ENCODE peak calls at places on chromosomes 2 and 18, in six cellular contexts. K, I, N, H, Y and A are unnamed samples.

GRCh38 chr2:80086831-80087230 is 217.7 kb downstream of the LRRTM1 start:
- DNase-seq in K (peak; percentile 8), I (no peak), N (peak; percentile 81), H (no peak), Y (no peak), A (no peak)

GRCh38 chr2:54370405-54371104 is 85.6 kb upstream of the SPTBN1 start:
- DNase-seq in K (no peak), I (no peak), N (no peak), H (no peak), Y (no peak), A (no peak)

GRCh38 chr2:229153307-229153706 is 117.8 kb downstream of the PID1 start:
- DNase-seq in K (no peak), I (no peak), N (no peak), H (no peak), Y (no peak), A (no peak)

GRCh38 chr18:43692291-43692690 is 415.0 kb upstream of the SYT4 start:
- DNase-seq in K (peak; percentile 5), I (no peak), N (peak; percentile 78), H (no peak), Y (no peak), A (no peak)

GRCh38 chr2:172210599-172210998 is 107.9 kb upstream of the DLX2 start:
- DNase-seq in K (no peak), I (no peak), N (no peak), H (no peak), Y (no peak), A (no peak)

GRCh38 chr2:121382744-121383143 is 97.7 kb upstream of the TFCP2L1 start:
- DNase-seq in K (no peak), I (no peak), N (peak; percentile 29), H (no peak), Y (no peak), A (no peak)

GRCh38 chr18:55455938-55456337 is 132.1 kb downstream of the TCF4 start:
- DNase-seq in K (no peak), I (no peak), N (peak; percentile 15), H (peak; percentile 46), Y (no peak), A (no peak)

GRCh38 chr2:217858519-217859466 is 144.0 kb downstream of the TNS1 start:
- DNase-seq in K (no peak), I (no peak), N (peak; percentile 83), H (peak; percentile 42), Y (peak; percentile 93), A (no peak)

GRCh38 chr2:205133544-205133943 is 548.8 kb upstream of the NRP2 start:
- DNase-seq in K (no peak), I (no peak), N (no peak), H (no peak), Y (peak; percentile 52), A (no peak)

GRCh38 chr18:30142248-30142647 is 900.3 kb downstream of the DSC3 start:
- DNase-seq in K (no peak), I (no peak), N (no peak), H (no peak), Y (no peak), A (no peak)

GRCh38 chr2:19667536-19667949 is 234.2 kb downstream of the TTC32 start:
- DNase-seq in K (no peak), I (no peak), N (no peak), H (no peak), Y (no peak), A (no peak)

GRCh38 chr18:25019086-25019860 is 332.7 kb downstream of the ZNF521 start:
- DNase-seq in K (no peak), I (no peak), N (no peak), H (no peak), Y (no peak), A (no peak)

GRCh38 chr2:223696719-223697118 is 94.6 kb upstream of the SCG2 start:
- DNase-seq in K (peak; percentile 88), I (no peak), N (peak; percentile 39), H (no peak), Y (no peak), A (peak; percentile 89)